ENCODE peak calls at places on chromosomes 2 and 18, in five cellular contexts. C, N, D, E and I are unnamed samples.

GRCh38 chr2:150485871-150486538 is 1.5 kb downstream of the RND3 start:
- DNase-seq in E (peak), D (peak), C (peak), N (peak), I (peak)

GRCh38 chr2:27134781-27135470 is 490 bp upstream of the PREB start:
- DNase-seq in D (no peak), C (no peak), N (no peak), E (no peak), I (no peak)

GRCh38 chr2:236711440-236711839 is 141.8 kb downstream of the ACKR3 start:
- DNase-seq in C (no peak), D (no peak), E (no peak), N (no peak), I (no peak)

GRCh38 chr2:205687018-205687956 is 5.0 kb downstream of the NRP2 start:
- DNase-seq in E (peak), D (peak), N (no peak), C (no peak), I (no peak)

GRCh38 chr2:221444106-221444505 is 128.0 kb downstream of the EPHA4 start:
- DNase-seq in C (peak), E (peak), N (no peak), D (no peak), I (no peak)

GRCh38 chr2:232286011-232286868 is 92.3 kb upstream of the ALPP start:
- DNase-seq in C (no peak), N (no peak), D (no peak), E (peak), I (no peak)

GRCh38 chr2:23209059-23209458 is 175.9 kb upstream of the KLHL29 start:
- DNase-seq in E (no peak), N (no peak), D (no peak), C (no peak), I (no peak)

GRCh38 chr2:985317-985898 is 34.8 kb downstream of the SNTG2 start:
- DNase-seq in E (no peak), D (no peak), N (no peak), C (no peak), I (no peak)

GRCh38 chr2:45852450-45853150 is 201.1 kb downstream of the PRKCE start:
- DNase-seq in E (no peak), N (no peak), C (no peak), D (peak), I (no peak)

GRCh38 chr2:108412995-108413726 is 35.4 kb downstream of the SULT1C4 start:
- DNase-seq in E (peak), N (no peak), C (peak), D (no peak), I (no peak)

GRCh38 chr2:23526114-23526513 is 141.1 kb downstream of the KLHL29 start:
- DNase-seq in N (no peak), D (no peak), E (no peak), C (no peak), I (no peak)

GRCh38 chr2:223697921-223698645 is 95.9 kb upstream of the SCG2 start:
- DNase-seq in C (peak), N (no peak), D (peak), E (no peak), I (no peak)

GRCh38 chr2:72968286-72968685 is 51.0 kb downstream of the EMX1 start:
- DNase-seq in E (no peak), C (no peak), D (no peak), N (no peak), I (no peak)

GRCh38 chr2:168119519-168120141 is 127.8 kb downstream of the STK39 start:
- DNase-seq in D (peak), C (peak), E (peak), N (no peak), I (peak)

GRCh38 chr2:78644849-78645248 is 380.7 kb upstream of the REG3G start:
- DNase-seq in E (peak), C (no peak), N (no peak), D (peak), I (no peak)

GRCh38 chr2:73020657-73021370 is 50.7 kb downstream of the SFXN5 start:
- DNase-seq in D (peak), N (no peak), C (peak), E (peak), I (no peak)

GRCh38 chr2:219706823-219707281 is 79.4 kb downstream of the SLC4A3 start:
- DNase-seq in E (no peak), N (no peak), C (peak), D (no peak), I (no peak)

GRCh38 chr2:234469251-234469845 is 27.5 kb downstream of the ARL4C start:
- DNase-seq in E (no peak), C (peak), D (no peak), N (no peak), I (no peak)

GRCh38 chr2:100820346-100821254 is 661 bp downstream of the NPAS2 start:
- DNase-seq in N (no peak), E (peak), D (no peak), C (no peak), I (no peak)
- H3K9ac ChIP-seq in N (no peak), E (peak), D (peak), C (peak), I (peak)

GRCh38 chr2:96878796-96879544 is 9.1 kb upstream of the SEMA4C start:
- DNase-seq in E (no peak), N (no peak), D (no peak), C (no peak), I (no peak)
- H2BK120ac ChIP-seq in E (no peak), N (no peak), D (no peak), C (no peak), I (no peak)

DNA sequence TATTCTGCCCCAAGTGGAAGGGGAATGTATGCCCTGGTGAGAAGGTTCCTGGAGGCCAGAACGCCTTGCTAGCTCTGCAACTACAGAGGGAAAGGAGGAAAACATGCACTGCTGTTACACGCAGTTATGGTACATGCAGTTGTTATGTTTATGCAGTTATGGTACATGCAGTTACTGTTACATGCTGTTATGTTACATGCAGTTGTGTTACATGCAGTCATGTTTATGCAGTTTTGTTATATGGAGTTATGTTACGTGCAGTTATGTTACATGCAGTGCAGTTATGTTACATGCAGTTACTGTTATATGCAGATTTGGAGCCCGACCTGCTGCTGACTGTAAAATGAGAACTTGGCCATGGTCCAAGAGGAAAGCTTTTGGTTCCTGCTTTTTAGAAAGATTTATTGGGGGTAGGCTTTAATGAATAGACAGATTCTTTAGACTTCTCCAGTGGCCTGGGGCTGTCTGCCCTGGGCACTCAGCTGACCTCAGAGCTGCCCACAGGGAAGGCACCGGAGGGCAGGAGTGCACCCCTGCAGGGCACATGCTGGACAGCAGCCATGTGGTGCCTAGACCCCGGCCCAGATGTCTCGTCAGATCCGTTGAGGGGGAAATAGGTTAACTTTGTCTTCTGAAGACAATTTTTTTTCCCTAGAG is 84.2 kb downstream of the LDLRAD4 start:
- DNase-seq in D (no peak), C (no peak), N (no peak), E (no peak), I (no peak)
- H3K4ac ChIP-seq in D (no peak), C (no peak), N (no peak), E (no peak), I (no peak)

DNA sequence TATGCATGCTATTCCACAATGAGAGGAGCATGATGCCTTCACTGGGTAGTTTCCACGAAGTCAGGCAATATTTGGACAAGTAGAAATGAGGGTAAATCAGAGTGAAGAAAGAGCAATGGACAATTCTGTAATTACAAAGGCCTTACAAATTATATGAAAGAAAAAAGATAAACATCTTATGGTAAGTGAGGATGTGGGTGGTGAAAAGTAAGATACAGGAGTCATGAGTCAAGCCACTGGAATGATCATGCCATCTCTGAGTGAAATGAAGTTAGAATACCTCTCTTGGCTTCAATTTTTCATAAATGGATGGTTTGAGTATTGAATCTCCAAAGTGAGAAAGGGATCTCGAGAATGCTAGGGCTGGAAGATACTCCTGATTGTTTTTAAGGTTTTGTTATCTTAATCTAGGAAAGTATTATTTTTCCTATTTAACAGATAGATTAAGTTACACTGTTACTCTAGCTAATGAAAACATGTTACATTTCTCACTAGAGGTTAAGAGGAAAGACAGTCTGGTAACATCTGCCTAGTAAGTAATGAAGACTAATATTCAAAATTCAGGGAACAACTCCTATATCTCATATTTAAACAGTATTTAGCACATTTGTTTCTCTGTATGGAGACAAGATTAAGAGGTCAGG is 2.1 kb downstream of the GALNT3 start:
- DNase-seq in E (peak), N (no peak), C (peak), D (peak), I (no peak)
- H3K9ac ChIP-seq in E (no peak), N (no peak), C (no peak), D (no peak), I (no peak)

GRCh38 chr2:161771148-161771547 is 146.9 kb downstream of the SLC4A10 start:
- DNase-seq in D (no peak), E (no peak), C (no peak), N (no peak), I (no peak)
- H2BK120ac ChIP-seq in D (no peak), E (no peak), C (no peak), N (no peak), I (no peak)

DNA sequence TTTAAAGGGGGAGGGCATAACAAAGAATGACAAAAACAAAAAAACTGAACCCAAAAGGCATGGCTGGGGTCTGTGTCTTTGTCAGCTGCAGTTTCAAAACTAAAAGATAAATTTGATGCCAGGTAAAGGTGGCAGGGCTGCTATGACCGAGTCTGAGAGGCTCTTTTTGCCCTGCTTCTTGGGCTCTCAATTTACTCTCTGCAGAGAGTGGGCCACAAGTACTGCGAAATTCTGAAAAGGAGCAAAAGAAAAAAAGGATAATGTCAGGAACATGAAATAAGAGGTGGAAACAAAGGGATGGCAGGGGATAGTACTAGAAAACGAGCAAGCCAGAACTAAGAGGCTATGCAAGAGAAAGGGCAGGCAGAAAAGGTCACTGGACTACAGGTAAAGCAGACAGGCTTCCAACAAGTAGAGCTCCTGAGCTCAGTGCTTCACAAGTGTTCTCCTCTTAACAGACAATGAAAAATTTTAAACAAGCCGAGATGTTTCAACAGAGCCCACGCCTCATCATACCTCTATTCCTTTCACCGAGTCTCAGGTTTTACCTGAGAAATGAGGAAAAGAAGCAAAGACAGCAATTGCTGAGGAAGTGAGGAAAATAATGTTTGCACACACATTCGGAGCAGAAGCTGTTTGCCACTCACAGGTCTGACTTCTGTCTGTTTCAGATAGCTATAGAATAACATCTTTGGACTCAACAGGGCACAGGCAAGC is 7.3 kb downstream of the IRS1 start:
- DNase-seq in C (peak), E (no peak), D (peak), N (no peak), I (no peak)
- H3K4ac ChIP-seq in C (peak), E (peak), D (peak), N (no peak), I (no peak)

GRCh38 chr2:215136669-215137328 is 1.6 kb downstream of the ABCA12 start:
- DNase-seq in E (peak), C (peak), D (peak), N (no peak), I (no peak)

GRCh38 chr2:215140166-215140707 is 1.8 kb upstream of the ABCA12 start:
- DNase-seq in E (no peak), D (no peak), N (no peak), C (no peak), I (no peak)

GRCh38 chr2:215137741-215138340 is 585 bp downstream of the ABCA12 start:
- DNase-seq in C (peak), D (no peak), N (no peak), E (peak), I (no peak)

GRCh38 chr2:215137329-215137686 is 1.1 kb downstream of the ABCA12 start:
- DNase-seq in N (no peak), C (no peak), D (no peak), E (no peak), I (no peak)

DNA sequence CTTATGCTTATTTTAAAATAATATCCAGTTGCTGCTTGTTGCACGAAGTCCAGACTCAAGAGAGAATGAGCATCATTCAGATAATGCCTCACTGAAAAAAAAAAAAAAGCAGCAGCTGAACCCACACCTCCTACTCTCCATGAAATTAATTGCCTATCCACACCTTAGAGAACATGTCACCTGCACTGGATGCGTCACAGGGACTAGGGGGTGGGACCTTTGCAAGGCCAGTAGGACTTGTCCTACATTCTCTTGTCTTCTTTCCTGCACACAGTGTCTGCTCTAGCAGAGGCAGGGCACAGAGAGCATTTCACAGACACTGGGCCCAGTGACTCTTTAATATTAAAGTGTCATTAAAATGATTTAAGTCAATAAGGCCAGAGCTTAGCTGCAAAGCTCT is at the start of gene ABCA12:
- DNase-seq in D (no peak), N (no peak), E (no peak), C (no peak), I (no peak)
- H3K9ac ChIP-seq in D (no peak), N (no peak), E (peak), C (no peak), I (no peak)

DNA sequence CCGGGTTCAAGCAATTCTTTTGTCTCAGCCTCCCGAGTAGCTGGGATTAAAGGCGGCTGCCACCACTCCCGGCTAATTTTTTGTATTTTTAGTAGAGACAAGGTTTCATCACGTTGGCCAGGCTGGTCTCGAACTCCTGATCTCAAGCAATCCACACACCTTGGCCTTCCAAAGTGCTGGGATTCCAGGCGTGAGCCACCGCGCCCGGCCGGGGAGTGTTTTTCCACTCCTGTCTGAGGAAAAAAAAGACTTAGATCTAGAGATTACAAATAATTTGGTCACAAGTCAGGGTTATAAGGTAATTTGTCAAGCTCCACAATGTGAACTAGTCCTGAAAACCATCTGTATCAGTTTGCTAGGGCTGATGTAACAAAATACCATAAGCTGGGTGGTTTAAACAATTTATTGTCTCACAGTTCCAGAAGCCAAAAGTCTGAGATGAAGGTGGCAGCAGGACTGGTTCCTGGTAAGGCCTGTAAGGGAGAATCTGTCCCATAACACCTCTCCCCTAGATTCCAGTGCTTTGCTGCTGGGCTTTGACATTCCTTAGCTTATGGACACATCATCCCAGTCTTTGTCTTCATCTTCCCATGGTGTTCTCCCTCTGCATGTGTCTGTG is 40.7 kb upstream of the SP3 start:
- DNase-seq in C (no peak), N (no peak), E (no peak), D (peak), I (no peak)
- H2BK120ac ChIP-seq in C (peak), N (no peak), E (no peak), D (no peak), I (no peak)

GRCh38 chr2:28687181-28687580 is 64.4 kb upstream of the PPP1CB start:
- DNase-seq in D (no peak), C (no peak), N (no peak), E (no peak), I (no peak)
- H3K4ac ChIP-seq in D (no peak), C (peak), N (no peak), E (no peak), I (no peak)

DNA sequence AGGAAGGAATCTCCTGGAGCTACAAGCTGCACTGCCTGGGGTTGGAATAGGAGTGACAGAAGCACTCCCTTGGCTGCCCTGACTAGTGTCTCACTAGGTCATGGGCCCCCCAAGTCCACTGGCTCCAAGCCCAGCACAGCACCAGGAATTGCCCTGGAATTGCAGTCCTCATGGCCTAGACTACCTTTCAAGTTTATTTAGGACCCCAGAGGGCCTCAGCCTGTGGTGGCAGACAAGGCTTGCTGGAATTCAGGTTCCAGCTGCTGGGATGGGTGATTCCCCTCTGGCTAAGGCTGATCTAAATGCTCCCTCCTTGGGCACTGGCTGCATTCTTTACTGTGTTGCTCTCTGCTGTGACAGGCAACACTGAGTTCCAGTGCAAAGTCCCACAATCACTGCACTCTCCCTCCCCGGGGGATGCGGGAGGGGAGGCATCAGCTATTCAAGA is 14.0 kb downstream of the STRADB start:
- DNase-seq in C (peak), N (no peak), E (peak), D (peak), I (no peak)
- H3K9ac ChIP-seq in C (peak), N (no peak), E (peak), D (no peak), I (peak)